ENCODE peak calls at places on chromosome 3, in ten cellular contexts. X is left cardiac atrium, D is H7, V is EH, U is left lung, N is Kasumi-1, I is lower lobe of right lung, W is uterus, K is fibroblast of lung, H is caudate nucleus. A is an unnamed sample.

GRCh38 chr3:5891721-5892120 is 704.2 kb downstream of the EDEM1 start:
- DNase-seq in X (no peak), D (no peak), V (no peak), U (no peak), N (no peak), I (no peak), W (no peak), K (peak), H (no peak), A (no peak)

GRCh38 chr3:41173926-41174702 is 25.2 kb upstream of the CTNNB1 start:
- DNase-seq in X (no peak), D (no peak), V (no peak), U (no peak), N (no peak), I (no peak), W (no peak), K (no peak), H (no peak), A (no peak)

GRCh38 chr3:59970384-59970783 is 920.6 kb upstream of the CFAP20DC start:
- DNase-seq in X (no peak), D (no peak), V (no peak), U (no peak), N (no peak), I (no peak), W (no peak), K (no peak), H (no peak), A (no peak)

GRCh38 chr3:114471478-114471877 is 177.7 kb downstream of the TIGIT start:
- DNase-seq in X (no peak), D (no peak), V (no peak), U (no peak), N (no peak), I (no peak), W (no peak), K (no peak), H (no peak), A (no peak)

GRCh38 chr3:33773627-33774026 is 24.8 kb upstream of the PDCD6IP start:
- DNase-seq in X (no peak), D (no peak), V (peak), U (no peak), N (no peak), I (no peak), W (no peak), K (no peak), H (no peak), A (no peak)

GRCh38 chr3:100033814-100034490 is 80.3 kb downstream of the FILIP1L start:
- DNase-seq in X (no peak), D (no peak), V (peak), U (no peak), N (no peak), I (no peak), W (no peak), K (peak), H (no peak), A (no peak)

GRCh38 chr3:114405202-114405601 is 111.4 kb downstream of the TIGIT start:
- DNase-seq in X (no peak), D (no peak), V (peak), U (no peak), N (no peak), I (no peak), W (no peak), K (no peak), H (no peak), A (no peak)

GRCh38 chr3:100928638-100929428 is 64.4 kb downstream of the ABI3BP start:
- DNase-seq in X (no peak), D (no peak), V (peak), U (no peak), N (no peak), I (no peak), W (no peak), K (peak), H (no peak), A (no peak)

GRCh38 chr3:132659370-132660055 is at the start of gene ACAD11:
- DNase-seq in X (peak), D (peak), V (peak), U (peak), N (peak), I (peak), W (peak), K (peak), H (peak), A (peak)

GRCh38 chr3:177467268-177467985 is 270.1 kb upstream of the TBL1XR1 start:
- DNase-seq in X (no peak), D (no peak), V (no peak), U (no peak), N (no peak), I (no peak), W (no peak), K (no peak), H (no peak), A (no peak)

GRCh38 chr3:120145498-120146285 is 51.4 kb upstream of the GSK3B start:
- DNase-seq in X (no peak), D (no peak), V (peak), U (no peak), N (no peak), I (no peak), W (no peak), K (peak), H (no peak), A (no peak)